ENCODE peak calls at places on chromosomes 4 and X, in four cellular contexts. E is astrocyte of the spinal cord, Y is HL-60, O is AG10803. R is an unnamed sample.

GRCh38 chr4:106775636-106776035 is 260.5 kb downstream of the DKK2 start:
- DNase-seq in O (no peak), Y (peak; percentile 55), E (no peak), R (no peak)

GRCh38 chr4:6674500-6675149 is 19.1 kb upstream of the S100P start:
- DNase-seq in E (peak; percentile 29), O (no peak), Y (no peak), R (no peak)

GRCh38 chr4:183344523-183345255 is 22.5 kb upstream of the CLDN24 start:
- DNase-seq in Y (no peak), E (no peak), O (no peak), R (no peak)

GRCh38 chr4:47525154-47525819 is 40.2 kb downstream of the ATP10D start:
- DNase-seq in Y (no peak), E (peak; percentile 93), O (peak; percentile 95), R (peak; percentile 64)

GRCh38 chr4:127383666-127384065 is 249.1 kb upstream of the INTU start:
- DNase-seq in O (no peak), Y (no peak), E (no peak), R (no peak)

GRCh38 chrX:68647156-68647957 is at the start of gene STARD8:
- DNase-seq in Y (no peak), O (peak; percentile 47), E (peak; percentile 45), R (no peak)

GRCh38 chr4:100169796-100170485 is 20.3 kb downstream of the DDIT4L start:
- DNase-seq in O (no peak), E (no peak), Y (no peak), R (no peak)

GRCh38 chr4:139919513-139919912 is 234.5 kb downstream of the MAML3 start:
- DNase-seq in E (peak; percentile 54), Y (no peak), O (peak; percentile 85), R (no peak)

GRCh38 chr4:64195582-64195981 is 213.7 kb downstream of the TECRL start:
- DNase-seq in O (no peak), Y (no peak), E (no peak), R (no peak)

GRCh38 chrX:18951032-18951431 is 32.9 kb downstream of the PHKA2 start:
- DNase-seq in O (no peak), Y (no peak), E (no peak), R (no peak)

GRCh38 chr4:111330786-111331185 is 707.9 kb upstream of the PITX2 start:
- DNase-seq in E (peak; percentile 19), O (peak; percentile 30), Y (no peak), R (no peak)

GRCh38 chrX:152821145-152821765 is 9.3 kb downstream of the CETN2 start:
- DNase-seq in Y (no peak), O (peak; percentile 31), E (no peak), R (no peak)

GRCh38 chr4:118076958-118077766 is 42.9 kb downstream of the NDST3 start:
- DNase-seq in E (peak; percentile 15), O (peak; percentile 41), Y (peak; percentile 5), R (peak; percentile 27)

GRCh38 chrX:56745019-56745418 is 16.0 kb downstream of the NBDY start:
- DNase-seq in E (peak; percentile 65), O (peak; percentile 75), Y (no peak), R (peak; percentile 42)

GRCh38 chr4:132417220-132417619 is 731.9 kb upstream of the PCDH10 start:
- DNase-seq in O (no peak), E (peak; percentile 14), Y (no peak), R (no peak)

GRCh38 chr4:168604496-168605373 is 107.9 kb downstream of the PALLD start:
- DNase-seq in O (peak; percentile 94), E (peak; percentile 90), Y (no peak), R (no peak)

GRCh38 chr4:152454398-152455011 is 81.4 kb downstream of the FBXW7 start:
- DNase-seq in E (peak; percentile 45), Y (no peak), O (peak; percentile 40), R (no peak)

GRCh38 chr4:26124753-26125236 is 196.0 kb upstream of the RBPJ start:
- DNase-seq in E (no peak), Y (no peak), O (peak; percentile 30), R (peak; percentile 43)

GRCh38 chr4:147378780-147379179 is 102.1 kb upstream of the EDNRA start:
- DNase-seq in O (no peak), Y (no peak), E (no peak), R (no peak)

GRCh38 chr4:26819478-26819877 is 41.2 kb upstream of the STIM2 start:
- DNase-seq in O (no peak), Y (no peak), E (no peak), R (no peak)

DNA sequence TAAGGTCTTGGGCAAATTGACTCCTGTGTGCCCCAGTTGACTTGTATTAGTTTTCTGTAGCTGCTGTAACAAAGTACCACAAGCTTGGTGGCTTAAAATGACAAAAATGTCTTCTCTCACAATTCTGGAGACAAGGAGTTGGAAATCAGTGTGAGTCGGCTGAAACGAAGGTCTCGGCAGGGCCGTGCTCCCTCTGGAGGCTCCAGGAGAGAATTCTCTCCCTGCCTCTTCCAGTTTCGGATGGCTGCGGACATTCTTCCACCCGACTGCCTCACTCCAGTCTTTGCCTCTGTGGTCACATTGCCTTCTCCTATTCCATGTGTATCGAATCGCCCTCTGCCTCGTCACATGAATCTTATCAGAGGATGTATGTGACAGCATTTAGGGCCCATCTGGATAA is 66.0 kb upstream of the PHOX2B start:
- DNase-seq in Y (no peak), O (peak; percentile 29), E (peak; percentile 1), R (no peak)
- TF ChIP-seq CTCF in Y (no peak), O (peak; percentile 54), E (peak; percentile 47), R (peak; percentile 47)

GRCh38 chrX:51614353-51614752 is 4.4 kb downstream of the CENPVL3 start:
- DNase-seq in O (peak; percentile 59), Y (no peak), E (peak; percentile 16), R (no peak)
- TF ChIP-seq CTCF in O (peak; percentile 63), Y (peak; percentile 31), E (peak; percentile 52), R (peak; percentile 44)

GRCh38 chr4:119212964-119213606 is 572 bp downstream of the USP53 start:
- DNase-seq in O (peak; percentile 94), Y (no peak), E (peak; percentile 97), R (peak; percentile 77)
- TF ChIP-seq CTCF in O (peak; percentile 46), Y (peak; percentile 16), E (peak; percentile 55), R (peak; percentile 17)

DNA sequence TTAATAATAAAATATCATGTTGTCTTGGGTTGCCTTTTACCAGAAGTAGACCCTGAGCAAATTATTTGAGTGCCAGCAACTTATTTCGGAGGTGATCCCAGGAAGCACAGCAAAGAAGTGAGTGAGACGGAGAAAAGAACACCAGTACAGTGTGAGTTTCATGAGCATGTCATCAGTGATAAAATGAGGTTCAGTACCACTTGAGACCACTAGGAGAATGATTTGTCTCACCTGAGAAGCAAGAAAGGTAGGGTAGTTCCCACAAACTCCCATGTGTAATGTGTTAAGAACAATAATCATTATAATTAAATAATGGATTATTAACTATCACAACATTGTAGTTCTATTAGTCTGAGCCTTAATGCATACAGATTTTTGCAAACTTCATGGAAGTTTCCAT is 112.8 kb upstream of the DMD start:
- DNase-seq in O (no peak), E (no peak), Y (no peak), R (no peak)
- TF ChIP-seq CTCF in O (no peak), E (no peak), Y (no peak), R (no peak)

GRCh38 chr4:96166806-96167205 is 326.9 kb downstream of the PDHA2 start:
- DNase-seq in O (no peak), Y (no peak), E (no peak), R (no peak)

GRCh38 chr4:96175871-96176270 is 336.0 kb downstream of the PDHA2 start:
- DNase-seq in O (no peak), E (no peak), Y (no peak), R (no peak)

GRCh38 chr4:96164814-96165351 is 325.0 kb downstream of the PDHA2 start:
- DNase-seq in O (peak; percentile 1), Y (no peak), E (peak; percentile 93), R (no peak)

DNA sequence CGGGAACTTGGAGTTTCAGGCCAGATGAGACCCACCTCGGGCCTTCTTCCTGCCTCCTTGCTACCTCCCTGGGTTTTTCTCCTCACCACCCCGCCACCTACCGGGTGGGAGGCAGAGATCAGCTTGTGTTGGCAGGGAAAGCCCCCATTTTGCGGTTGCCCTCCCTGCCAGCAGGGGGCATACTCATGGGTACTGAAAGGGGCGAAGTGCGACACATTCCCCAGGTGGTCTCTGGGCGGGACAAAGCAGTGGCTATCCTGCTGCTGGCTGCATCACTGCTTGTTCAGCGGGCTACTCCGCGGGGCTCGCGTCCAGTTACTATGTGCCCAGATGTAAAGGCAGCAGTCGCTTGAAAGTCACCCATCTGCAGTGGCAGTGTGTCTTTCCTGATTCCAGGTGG is 330.3 kb downstream of the PDHA2 start:
- DNase-seq in Y (no peak), O (no peak), E (no peak), R (no peak)
- TF ChIP-seq CTCF in Y (no peak), O (no peak), E (peak; percentile 6), R (no peak)

DNA sequence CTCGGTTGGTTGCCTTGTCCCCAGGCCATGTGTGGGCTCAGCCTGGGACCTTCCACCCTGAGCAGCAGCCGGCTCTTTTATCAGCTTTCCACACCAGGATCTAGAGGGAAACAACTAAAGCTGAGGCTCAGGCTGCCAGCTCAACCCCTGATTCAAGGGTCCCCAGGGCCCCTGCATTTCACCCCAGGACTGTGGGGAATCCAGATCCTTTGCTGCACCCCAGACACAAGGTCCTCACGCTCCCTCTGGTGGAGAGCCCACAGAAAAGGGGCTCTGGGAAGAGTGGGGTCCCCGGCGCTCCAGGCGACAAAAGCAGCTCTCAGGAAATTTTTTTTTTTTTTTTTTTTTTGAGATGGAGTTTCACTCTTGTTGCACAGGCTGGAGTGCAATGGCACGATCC is 64.3 kb downstream of the ZFYVE28 start:
- DNase-seq in Y (no peak), O (no peak), E (no peak), R (no peak)
- TF ChIP-seq CTCF in Y (no peak), O (peak; percentile 48), E (peak; percentile 50), R (peak; percentile 49)

DNA sequence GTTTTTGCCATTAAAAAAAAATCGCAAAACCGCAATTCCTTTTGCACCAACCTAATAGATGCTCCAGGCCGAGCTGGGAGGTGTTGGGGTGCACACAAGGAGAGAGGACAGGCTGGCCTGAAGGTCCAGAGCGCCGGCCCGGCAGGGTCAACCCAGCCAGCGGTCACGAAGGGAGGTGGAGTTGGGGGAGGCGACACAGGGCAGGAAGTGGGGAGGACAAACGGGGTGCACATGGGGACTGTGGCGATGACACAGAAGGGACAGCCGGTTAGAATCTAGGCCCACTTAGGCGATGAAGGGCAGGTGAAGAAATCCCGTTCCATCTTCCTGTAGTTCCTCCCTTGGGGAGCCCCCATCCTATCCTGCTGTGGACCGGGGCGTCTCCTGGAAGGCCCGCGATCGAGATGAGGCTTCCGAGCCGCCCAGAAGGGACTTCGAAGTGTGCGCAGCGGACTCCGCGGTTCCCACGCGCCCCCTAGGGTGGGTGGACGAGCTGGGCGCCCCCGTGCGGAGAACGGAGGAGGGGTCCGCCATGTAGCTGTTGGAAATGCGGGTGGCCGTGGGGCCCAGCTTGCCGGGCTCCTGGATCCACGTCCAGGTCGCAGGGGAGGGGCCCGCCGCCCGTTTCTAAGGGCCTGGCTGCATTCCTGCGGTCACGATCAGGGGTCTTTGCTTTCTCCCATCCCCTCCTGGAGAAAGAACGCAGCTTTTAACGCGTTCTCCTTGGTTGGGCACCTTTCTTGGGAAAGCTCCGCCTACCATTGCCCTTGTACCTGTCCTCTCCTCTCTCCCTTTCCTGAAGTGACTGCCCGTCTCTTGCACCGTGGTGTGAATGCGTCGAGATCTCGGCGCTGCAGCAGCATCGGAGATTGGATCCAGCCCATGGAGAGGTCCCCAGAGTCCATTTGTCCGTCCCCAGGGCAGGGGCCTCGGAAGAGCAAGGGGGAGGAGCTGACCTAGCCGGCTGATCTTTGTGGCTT is 17.0 kb upstream of the HPF1 start:
- DNase-seq in E (peak; percentile 2), O (no peak), Y (no peak), R (no peak)
- TF ChIP-seq CTCF in E (peak; percentile 53), O (no peak), Y (no peak), R (peak; percentile 42)